ENCODE peak calls at places on chromosome X, in four cellular contexts. H is suprapubic skin, A is endodermal cell, Q is neuronal stem cell. G is an unnamed sample. For H3K27me3 and H3K36me3, the result is how much of the 10 kb centered on the place peaks cover.

GRCh38 chrX:118523920-118524319 is 28.3 kb downstream of the DOCK11 start:
- DNase-seq in H (no peak), A (no peak), Q (no peak), G (no peak)

GRCh38 chrX:46444011-46444410 is 101.2 kb downstream of the ZNF674 start:
- DNase-seq in H (no peak), A (peak), Q (no peak), G (no peak)

GRCh38 chrX:118823263-118824172 is at the start of gene ZCCHC12:
- DNase-seq in H (no peak), A (peak), Q (peak), G (peak)

GRCh38 chrX:102651242-102651967 is at the start of gene GPRASP1:
- DNase-seq in H (no peak), A (peak), Q (peak), G (peak)

GRCh38 chrX:43655151-43655676 is 885 bp upstream of the MAOA start:
- DNase-seq in H (peak), A (peak), Q (no peak), G (peak)

GRCh38 chrX:106168107-106168506 is at the start of gene PWWP3B:
- DNase-seq in H (no peak), A (peak), Q (peak), G (peak)

GRCh38 chrX:17072726-17073125 is 126.3 kb downstream of the REPS2 start:
- DNase-seq in H (no peak), A (no peak), Q (no peak), G (no peak)

GRCh38 chrX:489805-490204 is 103.1 kb upstream of the PPP2R3B start:
- DNase-seq in H (no peak), A (no peak), Q (no peak), G (no peak)

GRCh38 chrX:17438221-17438620 is 63.2 kb downstream of the NHS start:
- DNase-seq in H (no peak), A (no peak), Q (no peak), G (no peak)

GRCh38 chrX:619451-619811 is 11.2 kb upstream of the SHOX start:
- DNase-seq in H (no peak), A (no peak), Q (no peak), G (no peak)

GRCh38 chrX:1411331-1411730 is 19.4 kb upstream of the SLC25A6 start:
- DNase-seq in H (peak), A (no peak), Q (no peak), G (no peak)

GRCh38 chrX:701673-702072 is 71.1 kb downstream of the SHOX start:
- DNase-seq in H (peak), A (peak), Q (no peak), G (no peak)

GRCh38 chrX:151704023-151704663 is 8.9 kb downstream of the PRRG3 start:
- DNase-seq in H (no peak), A (no peak), Q (no peak), G (no peak)

GRCh38 chrX:40107291-40108083 is 9.7 kb upstream of the BCOR start:
- DNase-seq in H (no peak), A (peak), Q (no peak), G (peak)

GRCh38 chrX:47218920-47219815 is 687 bp downstream of the CDK16 start:
- DNase-seq in H (no peak), A (peak), Q (no peak), G (peak)

GRCh38 chrX:22246620-22247019 is 26.1 kb upstream of the CBLL2 start:
- DNase-seq in H (no peak), A (no peak), Q (no peak), G (no peak)

GRCh38 chrX:54413753-54414152 is 26.5 kb upstream of the TSR2 start:
- DNase-seq in H (no peak), A (no peak), Q (no peak), G (no peak)

GRCh38 chrX:86023806-86024205 is 23.6 kb downstream of the CHM start:
- DNase-seq in H (no peak), A (no peak), Q (no peak), G (no peak)

GRCh38 chrX:107678957-107679740 is 50.8 kb downstream of the PRPS1 start:
- DNase-seq in H (peak), A (peak), Q (no peak), G (no peak)

GRCh38 chrX:7159132-7159861 is 11.3 kb upstream of the PUDP start:
- DNase-seq in H (no peak), A (no peak), Q (no peak), G (no peak)

GRCh38 chrX:150086371-150086770 is 148.1 kb upstream of the EOLA2 start:
- DNase-seq in H (no peak), A (no peak), Q (no peak), G (no peak)

GRCh38 chrX:142251665-142252064 is 46.6 kb upstream of the MAGEC2 start:
- DNase-seq in H (no peak), A (no peak), Q (no peak), G (no peak)

GRCh38 chrX:44299177-44299576 is 44.3 kb downstream of the EFHC2 start:
- DNase-seq in H (no peak), A (no peak), Q (no peak), G (no peak)

GRCh38 chrX:107574054-107574683 is 54.1 kb upstream of the PRPS1 start:
- DNase-seq in H (no peak), A (no peak), Q (no peak), G (no peak)

GRCh38 chrX:57528670-57529255 is 63.0 kb upstream of the ZXDB start:
- DNase-seq in H (no peak), A (peak), Q (no peak), G (peak)

GRCh38 chrX:121163443-121163842 is 116.0 kb downstream of the GLUD2 start:
- DNase-seq in H (no peak), A (no peak), Q (no peak), G (no peak)

GRCh38 chrX:118521435-118521834 is 25.8 kb downstream of the DOCK11 start:
- DNase-seq in H (no peak), A (no peak), Q (no peak), G (no peak)

GRCh38 chrX:121151293-121151692 is 103.9 kb downstream of the GLUD2 start:
- DNase-seq in H (no peak), A (no peak), Q (no peak), G (no peak)

GRCh38 chrX:120727503-120727902 is 97.6 kb upstream of the C1GALT1C1 start:
- DNase-seq in H (no peak), A (no peak), Q (no peak), G (no peak)

GRCh38 chrX:115214151-115214550 is 19.7 kb downstream of the LRCH2 start:
- DNase-seq in H (no peak), A (no peak), Q (no peak), G (no peak)

DNA sequence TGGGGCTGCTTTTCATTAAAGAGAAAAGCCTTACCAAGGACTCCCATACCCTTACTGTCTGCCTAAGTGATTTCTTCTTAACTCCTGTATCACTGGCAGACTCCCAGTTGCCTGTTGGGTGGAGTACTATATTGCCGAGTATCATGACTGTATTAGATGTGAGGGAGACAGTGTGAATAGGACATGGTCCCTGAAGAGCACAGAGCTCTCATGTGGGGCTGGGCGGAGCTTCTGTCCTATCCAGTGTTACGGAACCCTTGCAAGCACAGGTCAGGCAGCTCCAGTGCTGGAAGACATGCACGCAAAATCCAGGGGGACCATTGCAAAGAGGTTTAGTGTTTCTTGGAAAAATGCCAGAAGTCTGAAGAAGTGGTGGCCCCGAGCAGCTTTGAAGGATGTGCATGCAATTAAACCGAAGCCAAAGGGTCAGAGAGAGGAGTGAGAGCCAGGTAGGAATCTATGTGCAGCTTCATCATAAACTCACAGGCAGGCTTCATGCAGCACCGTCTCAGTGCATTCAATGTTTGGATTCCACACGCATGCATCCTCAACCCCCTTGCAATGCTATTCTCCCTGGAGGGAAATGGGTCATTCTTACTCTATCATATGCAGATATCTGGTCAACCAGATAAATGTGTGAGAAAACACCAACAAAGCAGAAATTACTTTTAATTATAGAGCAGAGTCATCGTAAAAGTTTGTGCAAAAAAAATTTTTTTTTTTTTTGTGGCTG is 49.7 kb upstream of the DHRSX start:
- DNase-seq in H (no peak), A (no peak), Q (no peak), G (no peak)
- H3K4me3 ChIP-seq in H (no peak), A (peak), Q (no peak), G (no peak)

GRCh38 chrX:68536884-68537283 is 38.0 kb downstream of the YIPF6 start:
- DNase-seq in H (no peak), A (no peak), Q (no peak), G (no peak)
- H3K27me3 ChIP-seq in H (under half), A (under half), Q (under half), G (under half)

GRCh38 chrX:71269801-71270395 is 13.5 kb upstream of the NONO start:
- DNase-seq in H (no peak), A (no peak), Q (no peak), G (no peak)
- H3K36me3 ChIP-seq in H (under half), A (under half), Q (under half), G (under half)

GRCh38 chrX:3280706-3281105 is 65.7 kb downstream of the MXRA5 start:
- DNase-seq in H (no peak), A (no peak), Q (no peak), G (no peak)

GRCh38 chrX:3290561-3290960 is 55.9 kb downstream of the MXRA5 start:
- DNase-seq in H (no peak), A (no peak), Q (no peak), G (no peak)

DNA sequence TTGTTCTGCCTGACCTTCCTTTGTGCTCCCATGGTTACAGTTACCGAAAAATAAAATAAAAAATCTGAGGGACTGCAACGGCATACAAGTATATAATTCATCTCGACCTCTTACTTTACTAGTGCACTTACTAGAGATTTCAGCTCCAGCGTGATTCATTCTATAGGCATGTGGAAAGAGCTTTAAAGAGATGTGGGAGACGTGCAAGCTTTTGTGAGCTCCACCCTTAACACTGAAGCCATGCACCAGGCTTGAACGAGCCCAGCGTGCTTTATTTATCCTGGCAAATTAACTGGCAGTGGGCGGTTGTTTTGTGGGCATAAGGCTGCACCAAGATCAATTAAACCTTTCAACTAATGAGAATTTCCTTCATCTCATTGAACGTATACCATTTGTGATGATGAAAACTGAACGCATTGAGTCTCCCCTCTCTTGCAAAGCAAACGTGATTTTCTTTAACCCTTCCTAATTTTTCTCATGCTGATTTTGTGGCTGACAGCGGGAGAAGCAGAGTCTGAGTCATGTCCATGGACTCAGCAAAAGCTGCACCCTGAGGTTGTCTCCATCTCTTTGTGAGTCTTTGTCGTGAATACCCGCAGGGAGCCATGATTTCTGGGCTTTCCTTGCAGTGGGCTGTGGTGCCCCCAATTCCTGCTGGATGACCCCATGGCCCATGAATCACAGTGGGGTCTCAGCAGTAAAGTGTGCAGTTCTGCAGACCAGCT is 60.1 kb downstream of the MXRA5 start:
- DNase-seq in H (no peak), A (no peak), Q (no peak), G (no peak)
- H3K4me3 ChIP-seq in H (no peak), A (no peak), Q (no peak), G (no peak)

G was measured in H7.